ENCODE peak calls at places on chromosomes 7 and 10, in eight cellular contexts. A, C, I, E, K, J, U and F are unnamed samples.

GRCh38 chr7:81209059-81209458 is 290.2 kb upstream of the SEMA3C start:
- DNase-seq in A (no peak), C (no peak), I (no peak), E (peak), K (peak), J (no peak), U (no peak), F (no peak)

GRCh38 chr7:77846317-77847092 is 47.9 kb downstream of the PHTF2 start:
- DNase-seq in A (no peak), C (no peak), I (no peak), E (no peak), K (peak), J (no peak), U (no peak), F (no peak)

GRCh38 chr7:13821152-13821787 is 168.2 kb downstream of the ETV1 start:
- DNase-seq in A (no peak), C (no peak), I (no peak), E (peak), K (no peak), J (no peak), U (no peak), F (no peak)

GRCh38 chr7:5526190-5527037 is 102.8 kb upstream of the TNRC18 start:
- DNase-seq in A (no peak), C (peak), I (peak), E (no peak), K (peak), J (no peak), U (no peak), F (no peak)

GRCh38 chr10:104267721-104268690 is 978 bp upstream of the GSTO2 start:
- DNase-seq in A (no peak), C (no peak), I (no peak), E (no peak), K (no peak), J (no peak), U (peak), F (no peak)

GRCh38 chr10:83539528-83540308 is 599.6 kb upstream of the GHITM start:
- DNase-seq in A (no peak), C (peak), I (no peak), E (peak), K (peak), J (no peak), U (peak), F (peak)

GRCh38 chr10:74822583-74823089 is 3.8 kb upstream of the KAT6B start:
- DNase-seq in A (no peak), C (no peak), I (no peak), E (peak), K (no peak), J (no peak), U (no peak), F (no peak)

GRCh38 chr7:93948106-93948505 is 26.6 kb downstream of the GNG11 start:
- DNase-seq in A (no peak), C (no peak), I (no peak), E (peak), K (no peak), J (no peak), U (no peak), F (no peak)

GRCh38 chr10:76209135-76209534 is 777.7 kb downstream of the LRMDA start:
- DNase-seq in A (no peak), C (no peak), I (no peak), E (peak), K (no peak), J (no peak), U (no peak), F (no peak)